ENCODE peak calls at places on chromosomes 4 and X, in seven cellular contexts. V is cardiac muscle cell, T is lung, B is H1, U is choroid plexus epithelial cell, A is endodermal cell, O is foreskin fibroblast. N is an unnamed sample.

GRCh38 chr4:47662975-47663374 is 174.9 kb downstream of the CORIN start:
- DNase-seq in V (peak; percentile 25), U (no peak), T (no peak), O (no peak), B (no peak), A (peak; percentile 72), N (peak; percentile 3)

GRCh38 chr4:125319311-125319710 is 4.6 kb downstream of the FAT4 start:
- DNase-seq in T (no peak), A (no peak), U (peak; percentile 29), O (no peak), V (no peak), B (no peak), N (no peak)

GRCh38 chrX:29903365-29903764 is 312.0 kb upstream of the MAGEB2 start:
- DNase-seq in O (no peak), A (no peak), V (no peak), U (peak; percentile 40), B (no peak), T (no peak), N (no peak)

GRCh38 chr4:67122029-67122428 is 423.3 kb downstream of the CENPC start:
- DNase-seq in V (peak; percentile 48), A (peak; percentile 52), U (peak; percentile 3), T (no peak), B (no peak), O (no peak), N (no peak)

GRCh38 chrX:47233333-47234113 is 714 bp downstream of the USP11 start:
- DNase-seq in U (peak; percentile 99), B (peak; percentile 82), V (peak; percentile 97), O (peak; percentile 96), A (peak; percentile 99), T (peak; percentile 92), N (peak; percentile 92)

GRCh38 chrX:10166731-10167149 is 10.0 kb downstream of the CLCN4 start:
- DNase-seq in T (no peak), B (no peak), O (no peak), V (no peak), A (no peak), U (no peak), N (no peak)

GRCh38 chr4:144645621-144646522 is at the start of gene HHIP:
- DNase-seq in B (peak; percentile 64), A (peak; percentile 83), U (peak; percentile 83), T (peak; percentile 49), V (peak; percentile 62), O (peak; percentile 80), N (no peak)

GRCh38 chr4:8396762-8397406 is 43.6 kb downstream of the ACOX3 start:
- DNase-seq in T (no peak), U (no peak), B (no peak), A (no peak), O (no peak), V (no peak), N (no peak)

GRCh38 chr4:105050896-105051295 is 95.8 kb upstream of the TET2 start:
- DNase-seq in O (peak; percentile 6), A (no peak), B (no peak), V (no peak), T (no peak), U (peak; percentile 2), N (no peak)

GRCh38 chrX:124476562-124476961 is 130.2 kb downstream of the SH2D1A start:
- DNase-seq in U (no peak), A (no peak), V (no peak), T (no peak), B (no peak), O (no peak), N (no peak)

GRCh38 chr4:124803641-124804040 is 91.1 kb upstream of the ANKRD50 start:
- DNase-seq in A (no peak), T (no peak), V (no peak), U (peak; percentile 28), B (no peak), O (peak; percentile 43), N (no peak)

GRCh38 chr4:140673729-140674128 is 82.5 kb downstream of the TBC1D9 start:
- DNase-seq in T (no peak), B (no peak), V (no peak), U (peak; percentile 61), A (no peak), O (peak; percentile 53), N (no peak)

GRCh38 chrX:18424482-18425198 is 768 bp upstream of the CDKL5 start:
- DNase-seq in T (no peak), V (peak; percentile 53), U (peak; percentile 52), B (no peak), O (peak; percentile 37), A (no peak), N (peak; percentile 10)

GRCh38 chr4:26993967-26994366 is 133.3 kb downstream of the STIM2 start:
- DNase-seq in O (no peak), U (no peak), B (no peak), A (no peak), V (no peak), T (no peak), N (no peak)

GRCh38 chr4:26991057-26991456 is 130.4 kb downstream of the STIM2 start:
- DNase-seq in O (no peak), A (no peak), B (no peak), V (no peak), T (no peak), U (no peak), N (no peak)

GRCh38 chr4:26993541-26993940 is 132.9 kb downstream of the STIM2 start:
- DNase-seq in V (no peak), T (no peak), U (no peak), O (no peak), B (no peak), A (no peak), N (no peak)

GRCh38 chr4:26995316-26995715 is 134.7 kb downstream of the STIM2 start:
- DNase-seq in O (no peak), B (no peak), U (no peak), A (no peak), V (no peak), T (no peak), N (no peak)

DNA sequence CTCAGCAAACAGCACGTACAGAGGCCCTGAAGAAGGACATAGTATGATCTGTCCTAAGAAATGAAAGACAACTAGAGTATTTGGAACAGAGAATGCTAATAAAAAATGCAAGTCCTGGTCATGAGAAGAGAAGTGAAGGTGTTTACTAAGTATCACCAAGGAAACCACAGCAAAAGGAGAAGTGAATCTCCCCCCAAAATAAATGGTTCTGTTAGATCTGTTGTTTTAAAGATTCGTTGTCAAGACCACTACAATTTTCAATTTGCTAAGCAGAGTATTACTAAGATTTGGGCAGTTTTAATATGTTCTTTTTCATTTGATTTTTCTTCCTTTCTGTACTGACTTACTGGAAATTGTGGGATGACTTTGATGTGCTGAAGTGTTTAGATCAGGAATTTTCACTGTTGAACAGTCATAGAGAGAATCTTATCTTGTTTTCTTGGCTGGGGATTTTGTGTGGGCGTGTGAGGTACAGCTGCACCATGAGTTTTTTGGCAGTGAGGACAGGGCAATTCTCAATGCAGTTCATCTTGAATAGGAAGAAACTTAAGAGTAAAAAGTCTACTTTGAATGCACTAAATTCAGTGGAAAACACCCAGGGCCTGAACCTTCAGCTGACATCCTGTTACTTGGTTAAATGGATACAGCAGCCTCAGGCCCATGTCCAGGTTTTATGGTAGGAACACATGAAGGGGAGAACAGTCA is 132.2 kb downstream of the STIM2 start:
- DNase-seq in U (peak; percentile 83), A (no peak), B (no peak), T (no peak), V (peak; percentile 21), O (peak; percentile 41), N (no peak)
- H3K4me3 ChIP-seq in U (no peak overlapping the region), A (no peak overlapping the region), B (no peak overlapping the region), T (no peak overlapping the region), V (no peak overlapping the region), O (no peak overlapping the region), N (no peak overlapping the region)

GRCh38 chrX:53084863-53085262 is 2.7 kb downstream of the TSPYL2 start:
- DNase-seq in B (no peak), V (no peak), O (no peak), A (no peak), T (no peak), U (no peak), N (no peak)

GRCh38 chrX:53082773-53083616 is 828 bp downstream of the TSPYL2 start:
- DNase-seq in U (no peak), O (no peak), V (no peak), B (no peak), T (no peak), A (no peak), N (no peak)

GRCh38 chrX:53081925-53082772 is at the start of gene TSPYL2:
- DNase-seq in T (peak; percentile 92), V (peak; percentile 92), U (peak; percentile 98), O (peak; percentile 97), A (peak; percentile 96), B (peak; percentile 89), N (peak; percentile 87)

GRCh38 chrX:53085661-53086229 is 3.6 kb downstream of the TSPYL2 start:
- DNase-seq in U (no peak), A (no peak), T (no peak), B (no peak), O (no peak), V (no peak), N (no peak)

DNA sequence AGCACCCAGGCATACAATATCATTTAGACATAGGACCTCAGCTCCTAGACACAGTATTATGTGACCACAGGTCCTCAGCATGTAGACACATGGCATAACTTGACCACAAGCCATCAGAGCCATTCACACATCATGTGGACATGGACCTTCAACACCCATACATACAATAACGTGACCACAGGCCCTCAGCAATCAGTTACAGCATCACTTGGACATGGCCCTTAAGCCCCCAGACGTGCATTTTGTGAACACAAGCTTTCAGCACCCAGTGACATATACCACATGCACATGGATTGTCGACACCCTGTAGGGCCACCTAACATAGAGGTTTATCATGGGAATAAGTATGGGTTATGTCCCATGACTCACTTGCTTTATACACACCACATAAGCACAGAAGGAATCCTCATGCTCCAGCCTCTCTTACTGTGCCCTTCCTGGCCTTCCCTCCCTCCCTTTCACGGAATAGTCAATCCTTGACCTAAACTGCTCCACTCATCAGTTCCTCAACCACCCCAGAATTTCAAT is 1.9 kb downstream of the TSPYL2 start:
- DNase-seq in U (no peak), B (no peak), A (no peak), T (no peak), O (no peak), V (no peak), N (no peak)
- H3K4me3 ChIP-seq in U (peak overlapping the region; percentile 71), B (no peak overlapping the region), A (peak overlapping the region; percentile 82), T (no peak overlapping the region), O (peak overlapping the region; percentile 75), V (no peak overlapping the region), N (no peak overlapping the region)

DNA sequence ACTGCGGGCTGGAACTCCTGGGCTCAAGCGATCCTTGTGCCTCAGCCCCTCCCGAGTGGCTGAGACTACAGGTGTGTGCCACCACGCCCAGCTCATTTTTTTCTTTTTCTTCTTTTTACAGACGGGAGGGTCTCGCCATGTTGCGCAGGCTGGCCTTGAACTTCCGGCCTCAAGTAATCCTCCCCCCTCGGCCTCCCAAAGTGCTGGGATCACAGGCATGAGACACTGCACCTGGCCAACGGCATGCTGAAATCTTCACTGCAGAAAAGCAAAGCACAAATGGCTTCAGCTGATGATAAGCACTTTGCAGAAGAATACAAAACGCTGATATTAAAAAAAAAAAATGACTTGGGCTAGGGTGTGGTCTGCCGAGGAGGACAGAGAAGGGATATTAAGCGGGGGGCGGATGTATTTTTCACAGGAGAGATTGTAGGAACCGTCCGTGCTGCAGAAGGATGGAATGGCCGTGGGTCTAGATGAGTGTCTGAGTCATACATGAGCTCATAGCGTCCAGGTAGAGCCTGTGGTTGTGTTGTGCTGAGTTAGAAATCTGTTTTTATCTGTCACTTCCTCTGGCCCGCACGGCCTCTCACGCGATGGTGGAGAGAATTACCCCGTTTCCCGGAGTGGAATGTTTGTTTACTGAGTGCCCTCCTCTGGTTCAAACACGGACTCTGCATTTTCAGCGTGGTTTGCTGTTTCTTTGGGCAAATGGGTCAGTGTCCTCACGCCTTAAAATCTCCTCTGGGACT is 8.5 kb upstream of the AKAP17A start:
- DNase-seq in B (peak; percentile 27), O (no peak), T (peak; percentile 14), U (peak; percentile 23), A (peak; percentile 32), V (no peak), N (peak; percentile 33)
- H3K4me3 ChIP-seq in B (no peak overlapping the region), O (no peak overlapping the region), T (no peak overlapping the region), U (no peak overlapping the region), A (no peak overlapping the region), V (no peak overlapping the region), N (no peak overlapping the region)

GRCh38 chr4:29082684-29083083 is 1637.5 kb upstream of the PCDH7 start:
- DNase-seq in V (no peak), T (no peak), B (no peak), O (no peak), A (no peak), U (no peak), N (no peak)
- H3K4me3 ChIP-seq in V (no peak overlapping the region), T (no peak overlapping the region), B (no peak overlapping the region), O (no peak overlapping the region), A (no peak overlapping the region), U (no peak overlapping the region), N (no peak overlapping the region)

N was measured in small intestine.